ENCODE peak calls at places on chromosomes 11 and 22, in six cellular contexts. L is esophagus squamous epithelium; F is neural progenitor cell; T is CD8-positive, alpha-beta T cell; G is CD4-positive, alpha-beta memory T cell; R is heart right ventricle. I is an unnamed sample.

GRCh38 chr11:111665779-111666178 is 63.5 kb downstream of the SIK2 start:
- DNase-seq in F (peak; percentile 68), R (no peak), T (no peak), G (no peak), L (no peak), I (no peak)

GRCh38 chr11:111358038-111359001 is 20.8 kb downstream of the POU2AF1 start:
- DNase-seq in F (no peak), R (no peak), G (no peak), T (no peak), L (no peak), I (no peak)

GRCh38 chr22:31715157-31715778 is 34.7 kb downstream of the PRR14L start:
- DNase-seq in L (no peak), G (no peak), R (no peak), F (no peak), T (no peak), I (no peak)

GRCh38 chr11:76589945-76590630 is 80.5 kb downstream of the LRRC32 start:
- DNase-seq in F (peak; percentile 50), T (no peak), G (no peak), R (no peak), L (no peak), I (no peak)

GRCh38 chr11:36055356-36055755 is 111.5 kb downstream of the LDLRAD3 start:
- DNase-seq in F (no peak), R (no peak), G (no peak), T (no peak), L (no peak), I (no peak)

GRCh38 chr11:117217685-117218084 is 14.2 kb downstream of the PCSK7 start:
- DNase-seq in T (no peak), R (peak; percentile 7), L (no peak), F (no peak), G (no peak), I (no peak)

GRCh38 chr11:77141034-77141433 is 13.0 kb downstream of the MYO7A start:
- DNase-seq in F (no peak), T (no peak), L (no peak), R (no peak), G (no peak), I (no peak)

GRCh38 chr11:77542296-77542695 is 47.5 kb upstream of the AQP11 start:
- DNase-seq in G (no peak), T (no peak), F (no peak), L (no peak), R (no peak), I (no peak)

GRCh38 chr22:46407748-46408147 is 72.2 kb downstream of the TRMU start:
- DNase-seq in F (no peak), T (no peak), L (no peak), R (no peak), G (no peak), I (no peak)

GRCh38 chr11:33384251-33384650 is 127.1 kb downstream of the HIPK3 start:
- DNase-seq in G (no peak), F (no peak), R (no peak), T (no peak), L (no peak), I (no peak)

GRCh38 chr11:5689551-5689983 is at the start of gene TRIM22:
- DNase-seq in G (peak; percentile 76), T (peak; percentile 28), F (peak; percentile 43), L (no peak), R (no peak), I (peak; percentile 36)

GRCh38 chr11:95364324-95365295 is 133.6 kb upstream of the SESN3 start:
- DNase-seq in R (no peak), T (no peak), G (no peak), L (no peak), F (no peak), I (no peak)

DNA sequence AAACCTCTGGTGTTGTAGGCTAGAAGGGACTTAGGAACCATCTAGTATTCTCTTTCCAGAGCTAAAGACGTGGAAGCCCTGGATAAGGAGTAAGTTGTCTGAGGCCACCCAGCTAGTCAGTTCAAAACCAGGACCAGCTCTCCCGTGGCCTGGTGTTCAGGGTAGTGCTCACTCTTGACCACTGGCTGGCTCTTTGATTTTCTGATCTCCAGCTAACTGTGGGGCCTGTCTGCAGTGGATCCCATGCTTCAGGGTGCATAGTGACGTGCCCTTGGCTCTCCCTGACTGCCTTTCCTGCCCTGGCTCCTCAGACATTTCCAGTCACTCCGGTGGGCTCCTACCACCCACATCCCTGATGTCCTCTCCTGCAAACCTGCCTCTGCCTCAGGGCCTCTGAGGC is 1.3 kb downstream of the CLMP start:
- DNase-seq in F (no peak), R (no peak), T (no peak), L (no peak), G (no peak), I (no peak)
- H3K4me3 ChIP-seq in F (no peak overlapping the region), R (peak overlapping the region; percentile 51), T (no peak overlapping the region), L (peak overlapping the region; percentile 38), G (no peak overlapping the region), I (no peak overlapping the region)

DNA sequence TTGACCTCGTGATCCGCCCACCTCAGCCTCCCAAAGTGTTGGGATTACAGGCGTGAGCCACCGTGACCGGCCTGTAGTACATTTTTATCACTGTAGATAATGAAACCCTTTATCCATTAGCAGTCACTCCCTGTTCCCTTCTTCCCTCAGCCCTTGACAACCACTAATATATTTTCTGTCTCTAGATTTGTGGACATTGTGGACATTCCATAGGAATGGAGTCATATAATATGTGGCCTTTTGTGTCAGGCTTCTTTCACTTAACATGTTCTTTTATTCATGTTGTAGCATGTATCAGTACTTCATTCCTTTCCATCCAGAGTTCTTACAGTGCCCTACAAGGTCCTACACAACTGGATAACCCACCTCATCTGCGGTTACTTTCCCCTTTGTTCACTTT is 30.5 kb downstream of the RRM1 start:
- DNase-seq in R (no peak), F (no peak), G (no peak), L (no peak), T (no peak), I (no peak)
- H3K4me1 ChIP-seq in R (no peaks in the 10 kb centered on the region), F (no peaks in the 10 kb centered on the region), G (no peaks in the 10 kb centered on the region), L (no peaks in the 10 kb centered on the region), T (no peaks in the 10 kb centered on the region), I (no peaks in the 10 kb centered on the region)

DNA sequence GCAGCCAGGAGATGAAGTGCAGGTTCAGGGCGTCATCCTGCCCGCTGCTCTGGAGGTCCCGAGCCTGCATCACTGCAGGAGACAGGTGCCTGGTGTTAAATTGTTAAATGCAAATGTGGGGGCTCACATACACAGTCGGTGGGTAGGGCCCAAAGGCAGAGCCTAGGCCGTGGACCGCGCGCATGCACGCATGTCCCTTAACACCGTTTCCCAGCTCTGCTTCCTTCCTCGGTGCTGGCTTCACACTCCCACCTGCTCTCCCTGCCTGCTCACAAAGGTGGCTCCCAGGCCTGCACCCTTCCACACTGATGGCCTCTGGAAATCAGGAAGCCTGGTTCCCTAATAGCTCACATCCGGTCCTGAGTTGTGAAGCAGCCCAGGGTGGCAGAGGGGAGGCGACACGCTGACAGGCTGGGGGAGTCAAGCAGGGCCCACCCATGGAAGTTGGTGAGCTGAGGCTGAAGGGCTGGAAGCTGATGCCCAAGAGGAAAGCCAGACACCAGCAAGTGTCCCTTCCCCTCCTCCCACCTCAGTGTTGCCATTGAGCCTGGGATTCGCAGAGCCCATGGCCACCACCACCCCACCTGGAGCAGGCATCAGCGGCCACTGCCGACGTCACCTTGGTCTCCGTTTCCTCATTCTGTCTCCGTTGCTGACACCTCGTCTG is 13.7 kb upstream of the CTTN start:
- DNase-seq in R (no peak), T (no peak), G (no peak), F (no peak), L (no peak), I (no peak)
- H3K27ac ChIP-seq in R (no peak overlapping the region), T (no peak overlapping the region), G (no peak overlapping the region), F (peak overlapping the region; percentile 46), L (peak overlapping the region; percentile 7), I (no peak overlapping the region)

DNA sequence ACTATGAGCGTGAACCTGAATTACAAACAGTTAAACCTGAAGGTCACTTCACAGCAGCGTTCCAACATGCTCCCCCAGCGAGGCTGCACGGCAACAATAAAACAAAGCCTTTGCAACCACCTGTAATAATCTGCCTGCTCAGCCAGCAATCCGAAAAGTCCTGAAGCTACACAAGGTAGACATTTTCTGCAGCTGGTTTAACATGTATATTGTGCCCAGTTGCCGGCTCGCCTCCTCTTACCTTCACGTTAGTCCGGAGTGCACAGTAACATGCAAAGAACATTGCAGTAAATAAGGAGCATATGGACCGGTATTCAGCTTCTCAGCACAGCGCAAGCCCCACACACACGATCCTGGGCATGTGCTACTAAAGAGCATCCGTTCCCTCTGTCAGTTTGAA is 704.3 kb downstream of the DLG2 start:
- DNase-seq in T (no peak), L (no peak), G (no peak), F (peak; percentile 8), R (no peak), I (no peak)
- H3K4me3 ChIP-seq in T (no peak overlapping the region), L (no peak overlapping the region), G (no peak overlapping the region), F (peak overlapping the region; percentile 21), R (peak overlapping the region; percentile 54), I (no peak overlapping the region)

GRCh38 chr11:41116970-41117369 is 342.5 kb downstream of the LRRC4C start:
- DNase-seq in L (no peak), F (no peak), T (no peak), R (no peak), G (peak; percentile 37), I (no peak)
- H3K4me1 ChIP-seq in L (no peaks in the 10 kb centered on the region), F (no peaks in the 10 kb centered on the region), T (no peaks in the 10 kb centered on the region), R (no peaks in the 10 kb centered on the region), G (no peaks in the 10 kb centered on the region), I (no peaks in the 10 kb centered on the region)

DNA sequence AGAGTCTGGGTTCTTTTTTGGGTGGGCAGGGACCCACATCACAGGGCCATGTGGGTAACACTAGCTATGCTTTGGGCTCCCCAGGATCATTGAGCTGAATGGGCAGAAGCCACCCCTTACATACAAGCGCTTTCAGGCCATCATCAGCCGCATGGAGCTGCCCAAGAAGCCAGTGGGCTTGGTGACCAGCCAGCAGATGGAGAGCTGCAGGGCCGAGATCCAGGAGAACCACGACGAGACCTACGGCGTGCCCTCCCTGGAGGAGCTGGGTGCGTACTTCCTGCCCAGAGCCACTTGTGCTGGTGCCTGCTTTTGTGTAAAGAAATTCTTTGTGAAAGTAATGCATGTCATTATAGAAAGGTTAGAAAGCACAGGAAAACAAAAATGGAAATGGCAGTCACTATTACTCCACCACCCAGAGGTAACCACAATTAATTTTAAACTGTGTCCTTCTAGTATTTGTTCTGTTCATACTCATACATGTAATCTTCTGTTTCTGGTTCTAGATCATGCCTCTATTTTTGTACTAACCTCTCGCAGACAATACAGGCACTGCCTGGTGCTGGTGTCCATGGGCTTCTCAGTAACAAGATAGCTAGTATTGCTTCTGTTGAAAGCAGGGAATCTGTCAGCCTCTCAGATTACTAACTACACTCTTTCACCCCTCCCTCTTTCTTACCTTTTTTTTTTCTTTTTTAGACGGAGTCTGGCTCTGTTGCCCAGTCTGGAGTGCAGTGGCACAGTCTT is 13.7 kb downstream of the CRY2 start:
- DNase-seq in F (no peak), G (no peak), R (peak; percentile 38), T (no peak), L (no peak), I (no peak)
- H3K27ac ChIP-seq in F (no peak overlapping the region), G (no peak overlapping the region), R (peak overlapping the region; percentile 99), T (no peak overlapping the region), L (peak overlapping the region; percentile 75), I (no peak overlapping the region)

DNA sequence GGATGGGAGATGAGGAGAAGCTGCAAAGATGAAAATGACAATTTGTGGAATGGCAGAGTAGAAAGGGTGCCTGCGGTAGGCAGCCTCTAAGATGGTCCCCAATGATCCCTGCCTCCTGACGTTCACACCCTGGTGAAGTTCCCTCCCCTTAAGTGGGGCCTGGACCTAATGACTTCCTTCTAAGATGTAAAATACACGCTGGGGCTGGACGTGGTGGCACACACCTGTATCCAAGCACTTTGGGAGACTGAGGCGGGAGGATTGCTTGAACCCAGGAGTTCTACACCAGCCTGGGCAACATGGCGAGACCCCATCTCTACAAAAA is 60.7 kb upstream of the CREB3L1 start:
- DNase-seq in F (no peak), L (no peak), R (no peak), T (no peak), G (no peak), I (no peak)
- H3K4me3 ChIP-seq in F (no peak overlapping the region), L (peak overlapping the region; percentile 3), R (peak overlapping the region; percentile 23), T (no peak overlapping the region), G (no peak overlapping the region), I (no peak overlapping the region)

I was measured in effector memory CD4-positive, alpha-beta T cell.